ENCODE peak calls at places on chromosome 12, in eight cellular contexts. X is GM12865, S is sigmoid colon, P is fibroblast of the aortic adventitia, A is Peyer's patch, F is tibial artery, D is psoas muscle, R is PC-3. H is an unnamed sample.

GRCh38 chr12:122729583-122730214 is 945 bp downstream of the HCAR1 start:
- DNase-seq in P (no peak), A (peak; percentile 35), S (no peak), R (no peak), F (no peak), D (no peak), X (no peak), H (no peak)

GRCh38 chr12:104715562-104716182 is 242.4 kb downstream of the SLC41A2 start:
- DNase-seq in X (no peak), S (no peak), P (no peak), R (no peak), A (no peak), F (no peak), D (no peak), H (no peak)

GRCh38 chr12:115404761-115405470 is 720.9 kb upstream of the TBX3 start:
- DNase-seq in P (peak; percentile 97), D (no peak), A (no peak), S (no peak), X (no peak), F (no peak), R (peak; percentile 68), H (no peak)

GRCh38 chr12:92814584-92814983 is 111.8 kb downstream of the PLEKHG7 start:
- DNase-seq in F (no peak), D (no peak), A (no peak), X (no peak), S (no peak), P (no peak), R (peak; percentile 15), H (no peak)

GRCh38 chr12:15728118-15728598 is 61.0 kb downstream of the EPS8 start:
- DNase-seq in S (no peak), A (no peak), F (no peak), R (peak; percentile 74), D (no peak), X (no peak), P (peak; percentile 80), H (no peak)

GRCh38 chr12:12128665-12129064 is 57.9 kb downstream of the BCL2L14 start:
- DNase-seq in X (no peak), R (no peak), F (no peak), S (no peak), D (no peak), A (no peak), P (no peak), H (no peak)

GRCh38 chr12:71710276-71711125 is 24.6 kb downstream of the TMEM19 start:
- DNase-seq in A (no peak), F (no peak), R (peak; percentile 96), S (no peak), P (peak; percentile 85), X (no peak), D (no peak), H (no peak)

GRCh38 chr12:121765573-121765972 is 27.9 kb downstream of the RHOF start:
- DNase-seq in D (no peak), X (no peak), S (no peak), F (no peak), A (no peak), P (peak; percentile 89), R (peak; percentile 79), H (no peak)

GRCh38 chr12:15629761-15630160 is 159.4 kb downstream of the EPS8 start:
- DNase-seq in S (no peak), P (peak; percentile 69), F (no peak), R (peak; percentile 75), D (no peak), X (no peak), A (no peak), H (no peak)

GRCh38 chr12:12979731-12980259 is 20.3 kb downstream of the HEBP1 start:
- DNase-seq in R (peak; percentile 64), A (no peak), P (peak; percentile 99), X (no peak), S (no peak), F (no peak), D (no peak), H (no peak)

GRCh38 chr12:63989301-63989845 is 144.9 kb downstream of the SRGAP1 start:
- DNase-seq in X (no peak), R (no peak), F (no peak), D (no peak), P (peak; percentile 65), S (no peak), A (no peak), H (no peak)

GRCh38 chr12:52041695-52042123 is 9.5 kb upstream of the NR4A1 start:
- DNase-seq in F (no peak), S (peak; percentile 75), P (peak; percentile 70), A (no peak), R (no peak), X (peak; percentile 60), D (no peak), H (no peak)

GRCh38 chr12:30756074-30756473 is 1.3 kb upstream of the CAPRIN2 start:
- DNase-seq in P (no peak), D (peak; percentile 14), X (no peak), F (no peak), A (peak; percentile 47), S (peak; percentile 59), R (no peak), H (no peak)

GRCh38 chr12:109721276-109721675 is 7.7 kb downstream of the FAM222A start:
- DNase-seq in D (peak; percentile 55), S (no peak), A (no peak), X (no peak), F (no peak), R (no peak), P (no peak), H (no peak)

GRCh38 chr12:131133994-131134393 is 180.3 kb downstream of the ADGRD1 start:
- DNase-seq in P (no peak), F (no peak), A (no peak), X (no peak), D (no peak), S (peak; percentile 28), R (no peak), H (no peak)

GRCh38 chr12:17304503-17305347 is 698.8 kb upstream of the LMO3 start:
- DNase-seq in A (no peak), P (no peak), S (no peak), F (no peak), R (peak; percentile 87), D (no peak), X (no peak), H (no peak)

GRCh38 chr12:949337-950099 is at the start of gene RAD52:
- DNase-seq in A (peak; percentile 99), P (peak; percentile 99), R (peak; percentile 97), S (peak; percentile 99), D (peak; percentile 98), X (peak; percentile 100), F (peak; percentile 96), H (peak; percentile 98)

GRCh38 chr12:105378821-105379400 is 48.4 kb downstream of the C12orf75 start:
- DNase-seq in A (no peak), D (no peak), F (no peak), P (peak; percentile 8), S (no peak), R (peak; percentile 43), X (no peak), H (no peak)

GRCh38 chr12:109871678-109872314 is 8.5 kb downstream of the GLTP start:
- DNase-seq in X (no peak), S (no peak), P (peak; percentile 31), D (no peak), A (peak; percentile 89), F (no peak), R (no peak), H (no peak)

GRCh38 chr12:7065073-7065623 is 4.6 kb downstream of the C1S start:
- DNase-seq in A (no peak), D (no peak), S (no peak), R (no peak), X (no peak), P (no peak), F (no peak), H (no peak)

GRCh38 chr12:5201554-5202243 is 158.0 kb downstream of the KCNA5 start:
- DNase-seq in R (peak; percentile 2), F (no peak), P (no peak), A (no peak), S (no peak), X (no peak), D (no peak), H (no peak)

GRCh38 chr12:95836630-95837239 is 22.0 kb upstream of the SNRPF start:
- DNase-seq in R (peak; percentile 72), X (no peak), F (no peak), S (no peak), A (no peak), D (no peak), P (peak; percentile 78), H (peak; percentile 80)

GRCh38 chr12:2641209-2641608 is 153.6 kb upstream of the FKBP4 start:
- DNase-seq in D (no peak), F (peak; percentile 22), R (peak; percentile 10), X (peak; percentile 14), A (peak; percentile 43), P (peak; percentile 31), S (peak; percentile 54), H (no peak)
- TF ChIP-seq CTCF in D (no peak), F (no peak), R (peak; percentile 44), X (peak; percentile 6), A (no peak), P (peak; percentile 38), S (no peak), H (peak; percentile 20)

GRCh38 chr12:54300267-54300731 is 516 bp downstream of the NFE2 start:
- DNase-seq in F (no peak), P (no peak), D (no peak), A (no peak), R (no peak), S (no peak), X (no peak), H (no peak)
- H3K4me3 ChIP-seq in F (no peak overlapping the region), P (peak overlapping the region; percentile 49), D (peak overlapping the region; percentile 54), A (peak overlapping the region; percentile 20), R (peak overlapping the region; percentile 62), S (no peak overlapping the region), X (no peak overlapping the region), H (peak overlapping the region; percentile 18)

GRCh38 chr12:39671898-39672875 is 52.6 kb upstream of the ABCD2 start:
- DNase-seq in F (no peak), A (no peak), X (peak; percentile 8), R (no peak), P (no peak), S (no peak), D (no peak), H (no peak)

GRCh38 chr12:39672976-39673375 is 53.4 kb upstream of the ABCD2 start:
- DNase-seq in X (no peak), D (no peak), P (no peak), R (no peak), S (no peak), F (no peak), A (no peak), H (no peak)

DNA sequence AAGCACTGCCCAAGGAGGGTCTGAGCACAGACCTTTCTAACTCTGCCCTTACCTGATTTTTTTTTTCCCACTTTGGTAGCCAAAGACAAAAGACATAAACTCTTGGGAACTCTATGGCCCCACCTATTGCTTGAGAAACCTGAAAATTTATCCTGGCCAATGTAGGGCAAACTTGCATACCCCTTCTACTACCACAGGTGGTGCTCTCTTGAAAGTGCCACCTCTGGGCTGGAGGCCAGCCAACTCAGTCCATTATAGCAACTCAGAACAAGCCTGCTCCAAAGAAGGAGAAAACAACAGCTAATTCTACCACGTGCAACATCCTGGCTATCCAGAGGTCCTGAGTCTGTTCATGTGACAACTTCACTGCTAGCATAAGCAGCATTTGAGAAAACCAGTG is 55.7 kb upstream of the ABCD2 start:
- DNase-seq in X (no peak), S (no peak), A (no peak), R (no peak), F (no peak), D (no peak), P (no peak), H (no peak)
- TF ChIP-seq CTCF in X (no peak), S (no peak), A (no peak), R (peak; percentile 27), F (no peak), D (no peak), P (no peak), H (no peak)

GRCh38 chr12:50088577-50089335 is 3.6 kb downstream of the SMARCD1 start:
- DNase-seq in R (peak; percentile 88), D (no peak), P (peak; percentile 56), S (no peak), F (no peak), A (peak; percentile 86), X (peak; percentile 73), H (no peak)
- H3K4me3 ChIP-seq in R (peak overlapping the region; percentile 33), D (no peak overlapping the region), P (no peak overlapping the region), S (no peak overlapping the region), F (no peak overlapping the region), A (no peak overlapping the region), X (no peak overlapping the region), H (no peak overlapping the region)